ENCODE peak calls at places on chromosomes 12 and 14, in five cellular contexts. R is A549, V is H1, C is neuronal stem cell, E is osteoblast. K is an unnamed sample.

GRCh38 chr14:101464310-101464983 is 96.8 kb upstream of the DIO3 start:
- DNase-seq in R (no peak), V (no peak), C (no peak), E (no peak), K (no peak)

GRCh38 chr12:70876952-70877351 is 43.6 kb downstream of the PTPRR start:
- DNase-seq in R (no peak), V (no peak), C (no peak), E (no peak), K (no peak)

GRCh38 chr12:88471641-88472040 is 108.6 kb downstream of the KITLG start:
- DNase-seq in R (no peak), V (no peak), C (peak; percentile 63), E (peak; percentile 77), K (no peak)

GRCh38 chr12:98939350-98939749 is 294.3 kb downstream of the APAF1 start:
- DNase-seq in R (no peak), V (no peak), C (peak; percentile 21), E (no peak), K (peak; percentile 69)

GRCh38 chr14:90808759-90809529 is 7.3 kb downstream of the TTC7B start:
- DNase-seq in R (no peak), V (no peak), C (no peak), E (peak; percentile 92), K (no peak)

GRCh38 chr12:111406474-111407370 is 999 bp downstream of the SH2B3 start:
- DNase-seq in R (no peak), V (no peak), C (no peak), E (peak; percentile 87), K (peak; percentile 71)

GRCh38 chr12:30754383-30754749 is 385 bp downstream of the CAPRIN2 start:
- DNase-seq in R (peak; percentile 15), V (no peak), C (no peak), E (no peak), K (peak; percentile 72)

GRCh38 chr12:7947011-7947410 is 11.0 kb upstream of the SLC2A3 start:
- DNase-seq in R (no peak), V (no peak), C (no peak), E (no peak), K (no peak)

GRCh38 chr14:87975636-87976035 is 17.3 kb downstream of the GALC start:
- DNase-seq in R (no peak), V (no peak), C (no peak), E (no peak), K (no peak)

GRCh38 chr12:32765906-32766305 is 10.2 kb upstream of the YARS2 start:
- DNase-seq in R (no peak), V (no peak), C (no peak), E (no peak), K (no peak)

GRCh38 chr12:91331371-91331770 is 148.8 kb upstream of the DCN start:
- DNase-seq in R (no peak), V (no peak), C (no peak), E (no peak), K (peak; percentile 46)

GRCh38 chr12:27645671-27646070 is 50.6 kb upstream of the REP15 start:
- DNase-seq in R (no peak), V (no peak), C (no peak), E (no peak), K (no peak)

GRCh38 chr14:96634896-96635295 is 132.7 kb downstream of the PAPOLA start:
- DNase-seq in R (no peak), V (no peak), C (no peak), E (no peak), K (peak; percentile 75)

GRCh38 chr12:110312581-110313360 is 31.7 kb downstream of the ATP2A2 start:
- DNase-seq in R (peak; percentile 43), V (no peak), C (no peak), E (peak; percentile 58), K (no peak)

GRCh38 chr12:57889541-57889989 is 43.0 kb upstream of the CTDSP2 start:
- DNase-seq in R (no peak), V (no peak), C (no peak), E (peak; percentile 67), K (no peak)

GRCh38 chr12:70721958-70722357 is 84.7 kb upstream of the PTPRB start:
- DNase-seq in R (no peak), V (no peak), C (no peak), E (no peak), K (no peak)

GRCh38 chr12:117189725-117190209 is 503 bp downstream of the FBXO21 start:
- DNase-seq in R (peak; percentile 69), V (no peak), C (peak; percentile 21), E (peak; percentile 89), K (peak; percentile 85)

GRCh38 chr12:118052324-118053070 is 8.5 kb downstream of the WSB2 start:
- DNase-seq in R (peak; percentile 98), V (no peak), C (no peak), E (peak; percentile 93), K (no peak)

GRCh38 chr12:50842637-50843493 is at the start of gene TMPRSS12:
- DNase-seq in R (no peak), V (peak; percentile 60), C (no peak), E (peak; percentile 87), K (no peak)

GRCh38 chr12:9867531-9867930 is 1.6 kb downstream of the CLEC2B start:
- DNase-seq in R (no peak), V (no peak), C (no peak), E (no peak), K (no peak)

GRCh38 chr14:52481864-52482263 is 70.4 kb downstream of the TXNDC16 start:
- DNase-seq in R (no peak), V (no peak), C (no peak), E (no peak), K (no peak)

GRCh38 chr12:95700316-95700785 is 90.2 kb downstream of the NTN4 start:
- DNase-seq in R (no peak), V (no peak), C (no peak), E (peak; percentile 91), K (no peak)

GRCh38 chr14:75343914-75344313 is 65.3 kb downstream of the FOS start:
- DNase-seq in R (no peak), V (no peak), C (no peak), E (no peak), K (no peak)

GRCh38 chr12:92136883-92137582 is 8.6 kb downstream of the BTG1 start:
- DNase-seq in R (peak; percentile 45), V (no peak), C (no peak), E (peak; percentile 26), K (no peak)

GRCh38 chr14:23285530-23286019 is 357 bp downstream of the HOMEZ start:
- DNase-seq in R (peak; percentile 25), V (no peak), C (no peak), E (no peak), K (no peak)
- H3K4me2 ChIP-seq in R (peak overlapping the region; percentile 73), V (peak overlapping the region; percentile 78), C (peak overlapping the region; percentile 63), E (peak overlapping the region; percentile 93), K (peak overlapping the region; percentile 96)

GRCh38 chr12:131434208-131435125 is 276.4 kb upstream of the SFSWAP start:
- DNase-seq in R (no peak), V (no peak), C (no peak), E (no peak), K (no peak)

GRCh38 chr12:131436922-131437705 is 273.8 kb upstream of the SFSWAP start:
- DNase-seq in R (no peak), V (no peak), C (no peak), E (no peak), K (no peak)

GRCh38 chr12:131430158-131430772 is 280.6 kb upstream of the SFSWAP start:
- DNase-seq in R (no peak), V (no peak), C (no peak), E (no peak), K (no peak)

GRCh38 chr12:131428086-131428685 is 282.7 kb upstream of the SFSWAP start:
- DNase-seq in R (no peak), V (no peak), C (no peak), E (no peak), K (peak; percentile 10)

DNA sequence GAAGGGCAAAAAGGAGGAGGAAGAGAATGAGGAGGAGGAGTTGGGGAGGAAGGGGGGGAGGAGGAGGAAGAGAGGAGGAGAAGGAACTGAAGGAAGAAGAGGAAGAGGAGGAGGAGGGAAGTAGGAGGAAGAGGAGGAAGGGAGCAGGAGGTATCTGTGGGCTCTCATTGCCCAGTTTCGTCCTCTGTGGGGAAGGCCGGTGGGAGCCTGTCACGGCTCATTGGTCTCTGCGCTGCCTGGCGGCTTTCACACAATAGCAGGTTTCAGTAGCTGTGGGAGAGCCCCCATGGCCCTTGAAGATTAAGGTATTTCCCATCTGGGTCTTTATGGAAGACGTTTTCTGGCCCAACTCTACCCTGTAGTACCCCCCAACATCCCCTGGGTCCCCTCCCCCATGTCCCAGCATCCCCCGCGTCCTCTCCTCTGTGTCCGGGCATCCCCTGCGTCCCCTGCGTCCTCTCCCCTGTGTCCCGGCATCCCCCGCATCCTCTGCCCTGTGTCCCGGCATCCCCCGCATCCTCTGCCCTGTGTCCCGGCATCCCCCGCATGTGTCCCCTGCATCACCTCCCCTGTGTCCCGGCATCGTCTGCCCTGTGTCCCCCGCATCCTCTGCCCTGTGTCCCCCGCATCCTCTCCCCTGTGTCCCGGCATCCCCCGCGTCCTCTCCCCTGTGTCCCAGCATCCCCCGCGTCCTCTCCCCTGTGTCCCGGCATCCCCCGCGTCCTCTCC is 278.2 kb upstream of the SFSWAP start:
- DNase-seq in R (no peak), V (no peak), C (no peak), E (no peak), K (no peak)
- H3K9me3 ChIP-seq in R (no peaks in the 10 kb centered on the region), V (no peaks in the 10 kb centered on the region), C (no peaks in the 10 kb centered on the region), E (no peaks in the 10 kb centered on the region), K (no peaks in the 10 kb centered on the region)

GRCh38 chr14:68396411-68396930 is 396.4 kb downstream of the ZFP36L1 start:
- DNase-seq in R (no peak), V (no peak), C (no peak), E (no peak), K (no peak)
- H3K4me1 ChIP-seq in R (peaks cover 30% of the 10 kb centered on the region), V (peaks cover 10% of the 10 kb centered on the region), C (peaks cover 67% of the 10 kb centered on the region), E (peaks cover 62% of the 10 kb centered on the region), K (no peaks in the 10 kb centered on the region)

DNA sequence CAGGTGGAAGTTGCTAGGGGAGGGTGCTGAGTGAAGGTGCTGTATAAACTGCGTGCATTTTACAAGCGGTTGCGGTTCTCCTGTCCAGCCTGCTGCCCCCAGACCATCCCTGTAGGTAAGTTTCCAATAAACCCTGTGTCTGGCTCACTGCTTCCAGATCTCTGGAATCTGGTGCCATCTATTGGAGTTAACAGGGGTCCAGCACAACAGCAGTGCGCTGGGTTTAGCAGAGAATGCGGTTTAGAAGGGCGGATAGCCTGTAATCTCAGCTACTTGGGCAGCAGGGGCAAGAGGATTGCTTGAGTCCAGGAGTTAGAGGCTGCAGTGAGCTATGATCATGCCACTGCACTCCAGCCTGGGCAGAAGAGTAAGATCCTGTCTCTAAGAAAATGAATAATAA is 4.9 kb downstream of the AACS start:
- DNase-seq in R (no peak), V (no peak), C (no peak), E (peak; percentile 36), K (no peak)
- H3K4me2 ChIP-seq in R (no peak overlapping the region), V (no peak overlapping the region), C (no peak overlapping the region), E (no peak overlapping the region), K (peak overlapping the region; percentile 68)

DNA sequence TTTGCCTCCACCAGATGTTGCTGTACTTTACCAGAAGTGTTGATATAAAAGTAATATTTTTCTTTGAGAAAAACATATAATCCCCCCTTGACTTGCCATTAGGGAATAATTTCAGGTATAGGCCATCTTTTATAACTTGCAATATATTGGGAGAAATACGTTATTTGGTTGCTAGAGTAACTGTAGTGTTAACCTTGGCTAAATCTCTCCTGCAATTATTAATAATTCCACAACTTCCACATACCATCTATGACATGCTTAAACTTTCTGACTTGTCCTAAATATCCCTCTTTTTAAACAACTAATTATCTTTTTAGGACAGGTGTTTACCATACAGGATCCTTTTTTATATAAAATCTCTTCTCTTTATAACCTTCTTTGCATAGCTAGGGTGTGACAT is 1048.2 kb downstream of the SLC16A7 start:
- DNase-seq in R (no peak), V (no peak), C (no peak), E (no peak), K (no peak)
- H3K9me3 ChIP-seq in R (no peaks in the 10 kb centered on the region), V (peaks cover 55% of the 10 kb centered on the region), C (peaks cover 14% of the 10 kb centered on the region), E (peaks cover 3% of the 10 kb centered on the region), K (peaks cover 46% of the 10 kb centered on the region)